ENCODE peak calls at places on chromosomes 3 and 15, in seven cellular contexts. J, W, S, T, O, K and I are unnamed samples.

GRCh38 chr3:19248143-19248542 is 99.8 kb downstream of the KCNH8 start:
- DNase-seq in J (no peak), W (no peak), S (no peak), T (no peak), O (no peak), K (no peak), I (no peak)

GRCh38 chr15:69735126-69735525 is 282.5 kb downstream of the RPLP1 start:
- DNase-seq in J (no peak), W (no peak), S (no peak), T (no peak), O (no peak), K (no peak), I (no peak)

GRCh38 chr3:55191911-55192787 is 264.3 kb upstream of the LRTM1 start:
- DNase-seq in J (no peak), W (no peak), S (peak), T (peak), O (no peak), K (no peak), I (no peak)

GRCh38 chr3:111998661-111999641 is at the start of gene TAGLN3:
- DNase-seq in J (no peak), W (peak), S (no peak), T (no peak), O (no peak), K (no peak), I (no peak)

GRCh38 chr3:36868614-36869436 is 76.0 kb downstream of the TRANK1 start:
- DNase-seq in J (peak), W (peak), S (peak), T (peak), O (peak), K (peak), I (peak)

GRCh38 chr3:163809540-163809993 is 1268.7 kb downstream of the SI start:
- DNase-seq in J (no peak), W (no peak), S (no peak), T (no peak), O (peak), K (no peak), I (no peak)

GRCh38 chr3:11567516-11568467 is 75.9 kb downstream of the VGLL4 start:
- DNase-seq in J (peak), W (no peak), S (peak), T (peak), O (no peak), K (no peak), I (no peak)

GRCh38 chr3:183394150-183394549 is 34.3 kb downstream of the MCF2L2 start:
- DNase-seq in J (no peak), W (no peak), S (no peak), T (no peak), O (no peak), K (peak), I (no peak)

GRCh38 chr15:38683382-38684242 is 119.0 kb upstream of the RASGRP1 start:
- DNase-seq in J (no peak), W (peak), S (no peak), T (peak), O (peak), K (peak), I (peak)

GRCh38 chr15:47820047-47820779 is 102.9 kb downstream of the SEMA6D start:
- DNase-seq in J (no peak), W (no peak), S (no peak), T (peak), O (no peak), K (no peak), I (no peak)

GRCh38 chr15:52159645-52160044 is 31.5 kb downstream of the GNB5 start:
- DNase-seq in J (no peak), W (no peak), S (no peak), T (no peak), O (no peak), K (no peak), I (no peak)

GRCh38 chr15:67049351-67050044 is 15.9 kb upstream of the SMAD3 start:
- DNase-seq in J (no peak), W (no peak), S (peak), T (peak), O (no peak), K (peak), I (no peak)

GRCh38 chr3:49912787-49913375 is 9.2 kb upstream of the MST1R start:
- DNase-seq in J (no peak), W (no peak), S (no peak), T (no peak), O (no peak), K (no peak), I (no peak)

GRCh38 chr3:106728315-106728821 is 648.9 kb upstream of the CCDC54 start:
- DNase-seq in J (peak), W (no peak), S (peak), T (peak), O (no peak), K (no peak), I (no peak)